ENCODE peak calls at places on chromosome 22, in nine cellular contexts. V is iPS-NIHi11, M is dorsolateral prefrontal cortex, O is GM19239, L is HAP-1, W is astrocyte of the cerebellum, G is GM04503, T is activated B cell treated with CpG ODN at 0.5 μM for 24 hours, Z is astrocyte of the spinal cord. A is an unnamed sample.
A peak's percentile ranks its signal among the peaks of the same experiment; 100 is the strongest.

GRCh38 chr22:46027219-46028068 is 50.5 kb upstream of the WNT7B start:
- DNase-seq in L (no peak), M (peak; percentile 83), W (no peak), T (no peak), Z (no peak), O (no peak), G (no peak), V (peak; percentile 65), A (no peak)

GRCh38 chr22:46657996-46658947 is 38.1 kb downstream of the GRAMD4 start:
- DNase-seq in Z (no peak), G (no peak), V (no peak), T (no peak), O (no peak), L (no peak), W (no peak), M (no peak), A (no peak)

GRCh38 chr22:40036591-40037225 is 42.0 kb downstream of the FAM83F start:
- DNase-seq in V (peak; percentile 85), L (peak; percentile 81), Z (peak; percentile 70), T (peak; percentile 43), G (no peak), W (peak; percentile 55), M (peak; percentile 71), O (peak; percentile 65), A (peak; percentile 58)

GRCh38 chr22:35065796-35066218 is at the start of gene ISX:
- DNase-seq in O (no peak), G (no peak), M (no peak), T (no peak), L (no peak), W (no peak), V (no peak), Z (no peak), A (no peak)

GRCh38 chr22:42368379-42369249 is 63.6 kb downstream of the NFAM1 start:
- DNase-seq in W (no peak), V (peak; percentile 60), L (peak; percentile 67), O (no peak), G (no peak), T (no peak), M (no peak), Z (no peak), A (no peak)

GRCh38 chr22:45318558-45319318 is 9.0 kb downstream of the FAM118A start:
- DNase-seq in T (no peak), M (no peak), Z (no peak), L (no peak), O (no peak), G (no peak), V (no peak), W (no peak), A (no peak)

GRCh38 chr22:30969532-30970355 is 679 bp downstream of the TUG1 start:
- DNase-seq in M (no peak), G (peak; percentile 3), O (peak; percentile 33), W (peak; percentile 3), L (peak; percentile 33), V (no peak), T (no peak), Z (peak; percentile 44), A (peak; percentile 70)

GRCh38 chr22:18976197-18976751 is 40.2 kb upstream of the PRODH start:
- DNase-seq in O (no peak), V (no peak), W (no peak), T (no peak), L (no peak), M (no peak), Z (no peak), G (no peak), A (no peak)

GRCh38 chr22:24429411-24430365 is 2.3 kb downstream of the ADORA2A start:
- DNase-seq in V (peak; percentile 60), W (no peak), O (no peak), M (no peak), Z (peak; percentile 52), T (no peak), G (no peak), L (no peak), A (no peak)

GRCh38 chr22:27980424-27981148 is 61.5 kb upstream of the PITPNB start:
- DNase-seq in V (peak; percentile 72), W (no peak), G (no peak), L (peak; percentile 38), M (no peak), Z (no peak), O (no peak), T (no peak), A (no peak)

GRCh38 chr22:27416553-27417427 is 384.8 kb downstream of the MN1 start:
- DNase-seq in W (peak; percentile 84), G (peak; percentile 59), O (no peak), M (no peak), L (peak; percentile 59), Z (peak; percentile 89), T (no peak), V (peak; percentile 78), A (no peak)

A was measured in germinal center.